ENCODE peak calls at places on chromosomes 1 and 21, in four cellular contexts. W, C, R and D are unnamed samples.

GRCh38 chr1:212162635-212163034 is 122.6 kb upstream of the PPP2R5A start:
- DNase-seq in R (no peak), W (no peak), C (no peak), D (no peak)

GRCh38 chr1:56148466-56149193 is 430.7 kb downstream of the PLPP3 start:
- DNase-seq in R (no peak), C (no peak), W (no peak), D (no peak)

GRCh38 chr1:201713093-201713810 is 115.7 kb upstream of the IPO9 start:
- DNase-seq in R (no peak), C (peak), W (no peak), D (no peak)

GRCh38 chr1:93673159-93673657 is 8.4 kb downstream of the BCAR3 start:
- DNase-seq in C (no peak), W (no peak), R (no peak), D (no peak)

GRCh38 chr1:100036718-100037664 is 67.2 kb downstream of the SLC35A3 start:
- DNase-seq in R (peak), W (peak), C (no peak), D (no peak)

GRCh38 chr1:161367684-161368398 is at the start of gene CFAP126:
- DNase-seq in W (peak), C (peak), R (peak), D (peak)

GRCh38 chr1:240516069-240516468 is 95.9 kb downstream of the GREM2 start:
- DNase-seq in W (no peak), R (no peak), C (no peak), D (no peak)

GRCh38 chr1:40001456-40001855 is 39.1 kb upstream of the CAP1 start:
- DNase-seq in R (no peak), W (no peak), C (no peak), D (no peak)

GRCh38 chr1:152141971-152142584 is 16.9 kb downstream of the RPTN start:
- DNase-seq in W (peak), C (peak), R (peak), D (peak)

GRCh38 chr1:235972316-235973090 is 92.4 kb downstream of the NID1 start:
- DNase-seq in R (peak), W (no peak), C (no peak), D (no peak)

GRCh38 chr1:219794085-219794743 is 134.1 kb downstream of the SLC30A10 start:
- DNase-seq in C (no peak), W (no peak), R (no peak), D (no peak)

GRCh38 chr1:228500143-228500736 is 13.1 kb downstream of the RNF187 start:
- DNase-seq in C (no peak), R (no peak), W (no peak), D (no peak)

GRCh38 chr21:36207577-36208320 is 51.1 kb downstream of the DOP1B start:
- DNase-seq in R (no peak), C (no peak), W (no peak), D (no peak)

GRCh38 chr1:241985787-241986186 is 13.1 kb downstream of the MAP1LC3C start:
- DNase-seq in C (peak), W (peak), R (peak), D (peak)

GRCh38 chr1:113760102-113760804 is 967 bp upstream of the PHTF1 start:
- DNase-seq in W (no peak), R (no peak), C (peak), D (no peak)

GRCh38 chr21:35504277-35504676 is 455.2 kb upstream of the RUNX1 start:
- DNase-seq in C (no peak), R (peak), W (no peak), D (no peak)

GRCh38 chr1:33096358-33097005 is 15.5 kb downstream of the AZIN2 start:
- DNase-seq in W (no peak), R (no peak), C (no peak), D (no peak)

DNA sequence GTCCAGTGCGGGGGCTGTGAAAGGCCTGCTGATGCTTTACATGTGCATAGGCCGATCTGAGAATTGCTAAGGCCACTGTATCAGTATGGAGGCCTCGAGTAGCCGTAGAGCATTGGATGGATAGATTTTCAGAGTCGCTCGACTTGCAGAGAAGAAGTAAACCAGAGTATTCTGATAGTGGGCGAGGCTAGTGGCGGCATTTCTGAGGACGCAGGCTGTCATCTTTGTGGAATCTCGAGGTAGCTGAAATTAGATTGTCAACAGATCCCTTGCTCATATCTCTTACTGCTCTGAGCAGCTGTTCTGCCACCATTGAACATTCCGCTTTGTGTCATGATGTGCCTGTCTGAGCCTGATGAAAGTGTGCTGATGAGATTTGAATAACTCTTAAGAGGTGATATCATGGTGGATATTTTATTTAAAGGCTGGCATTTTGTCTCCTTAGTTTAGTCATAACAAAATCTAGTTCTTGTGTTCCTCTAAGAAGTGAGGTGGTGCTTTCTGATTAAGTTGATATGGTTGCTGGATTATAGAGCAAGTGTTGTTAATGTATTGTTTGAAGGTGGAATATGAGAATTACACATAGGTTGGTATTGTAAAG is 1.5 kb downstream of the KIF1B start:
- DNase-seq in C (peak), W (peak), R (peak), D (no peak)
- TF ChIP-seq HMGXB4 in C (no peak), W (no peak), R (no peak), D (no peak)

GRCh38 chr1:207073906-207074820 is 14.5 kb upstream of the C4BPB start:
- DNase-seq in W (no peak), C (no peak), R (no peak), D (no peak)
- TF ChIP-seq HMGXB4 in W (no peak), C (no peak), R (no peak), D (no peak)

GRCh38 chr21:37800496-37801061 is 115.7 kb downstream of the KCNJ6 start:
- DNase-seq in W (no peak), R (no peak), C (no peak), D (no peak)
- TF ChIP-seq HMGXB4 in W (no peak), R (no peak), C (no peak), D (no peak)

DNA sequence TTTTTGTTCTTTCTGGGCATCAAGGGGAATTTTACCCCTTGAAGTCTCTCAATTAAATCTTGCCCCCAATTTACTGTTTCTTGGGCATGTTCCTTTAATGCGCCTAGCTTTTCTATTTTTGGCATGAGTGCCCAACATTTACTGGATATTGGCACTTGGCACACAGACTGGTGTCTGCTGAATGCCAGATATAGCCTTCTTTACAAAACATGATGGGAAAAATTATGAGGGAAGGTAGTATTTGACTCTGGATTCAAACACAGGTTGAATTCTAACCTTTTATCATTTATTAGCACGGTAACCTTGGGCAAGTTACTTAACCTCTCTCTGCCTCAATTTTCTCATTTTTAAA is 88.3 kb upstream of the GPR52 start:
- DNase-seq in C (no peak), R (no peak), W (no peak), D (no peak)
- TF ChIP-seq HMGXB4 in C (no peak), R (no peak), W (no peak), D (no peak)

GRCh38 chr1:198713081-198713480 is 74.2 kb downstream of the PTPRC start:
- DNase-seq in R (no peak), C (peak), W (no peak), D (no peak)
- TF ChIP-seq HMGXB4 in R (no peak), C (no peak), W (no peak), D (no peak)

GRCh38 chr1:24392604-24392946 is 21.0 kb downstream of the STPG1 start:
- DNase-seq in C (no peak), R (no peak), W (no peak), D (no peak)

GRCh38 chr1:24390924-24391782 is 22.4 kb downstream of the STPG1 start:
- DNase-seq in C (peak), W (peak), R (peak), D (peak)

GRCh38 chr1:24393892-24394291 is 19.7 kb downstream of the STPG1 start:
- DNase-seq in R (no peak), W (no peak), C (peak), D (no peak)

GRCh38 chr1:24392982-24393645 is 20.5 kb downstream of the STPG1 start:
- DNase-seq in W (no peak), R (no peak), C (no peak), D (no peak)

DNA sequence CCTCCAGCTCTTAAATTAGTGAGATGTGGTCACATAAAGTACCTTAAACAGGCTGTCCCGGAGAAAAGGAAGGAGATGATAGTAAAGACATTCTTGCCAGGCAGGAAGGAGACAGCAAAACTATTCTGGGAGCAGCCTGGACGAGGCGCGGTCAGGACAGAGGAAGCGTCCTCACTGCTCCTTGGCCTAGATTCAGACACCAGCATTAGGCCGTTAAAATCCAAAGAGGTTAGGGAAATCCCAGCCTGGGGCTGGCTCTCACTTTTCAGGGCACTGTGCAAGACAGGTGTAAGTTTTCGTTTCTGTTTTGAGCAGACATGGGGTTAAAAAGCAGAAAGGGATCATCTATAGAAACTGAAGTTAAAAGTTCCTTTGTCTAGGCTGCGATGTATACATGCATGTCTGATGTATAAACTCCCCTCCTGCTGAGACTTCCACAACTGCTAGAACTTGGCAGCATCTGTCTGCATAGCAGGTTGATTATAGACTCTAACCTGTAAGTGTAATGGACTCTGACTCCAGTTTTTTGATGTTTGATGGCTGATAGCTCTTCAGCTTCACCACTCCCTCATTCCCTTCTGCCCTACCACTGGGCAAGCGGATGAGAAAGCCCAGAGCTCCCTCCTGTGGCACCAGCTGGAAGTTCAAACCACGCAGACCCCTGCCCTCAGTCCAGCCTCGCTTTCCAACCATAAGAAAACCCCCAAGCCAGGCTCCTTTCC is 21.5 kb downstream of the STPG1 start:
- DNase-seq in W (peak), C (peak), R (peak), D (peak)
- TF ChIP-seq HMGXB4 in W (no peak), C (no peak), R (no peak), D (peak)

DNA sequence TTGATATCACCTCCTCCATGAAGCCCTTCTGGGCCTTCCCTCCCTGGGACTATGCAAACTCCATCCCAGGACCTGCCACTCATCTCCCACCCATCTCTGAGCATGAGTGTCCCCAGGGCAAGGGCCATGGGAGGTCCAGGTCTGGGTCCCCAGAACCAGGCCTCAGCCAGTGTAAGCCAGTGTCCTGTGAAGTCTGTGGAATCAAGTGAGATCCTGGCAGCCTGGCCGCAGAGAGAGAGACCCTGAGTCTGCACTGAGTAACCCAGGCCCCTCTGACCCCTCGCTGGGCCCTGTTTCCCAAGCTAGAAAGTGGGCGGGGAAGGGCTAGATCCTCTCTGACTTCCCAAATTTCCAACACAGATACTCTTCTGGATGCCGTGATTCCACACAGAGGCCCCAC is 132.7 kb downstream of the DMRTB1 start:
- DNase-seq in C (no peak), W (no peak), R (no peak), D (no peak)
- TF ChIP-seq HMGXB4 in C (no peak), W (no peak), R (no peak), D (no peak)